ENCODE peak calls at places on chromosomes 3 and 15, in nine cellular contexts. T, D, Q, M, F, O, V, P and W are unnamed samples.

GRCh38 chr3:141346839-141347238 is 21.5 kb upstream of the ZBTB38 start:
- DNase-seq in P (no peak), Q (no peak), O (no peak), V (no peak), M (no peak), F (no peak), D (no peak), T (no peak), W (no peak)

GRCh38 chr3:62667714-62668113 is 207.5 kb downstream of the CADPS start:
- DNase-seq in D (no peak), T (no peak), M (no peak), F (no peak), P (no peak), Q (peak), O (no peak), V (peak), W (no peak)

GRCh38 chr3:191051037-191051436 is 148.0 kb upstream of the OSTN start:
- DNase-seq in M (no peak), D (no peak), Q (no peak), V (peak), F (no peak), P (no peak), T (peak), O (no peak), W (no peak)

GRCh38 chr3:123843668-123844067 is 40.5 kb downstream of the MYLK start:
- DNase-seq in Q (no peak), D (no peak), V (no peak), T (no peak), O (no peak), F (no peak), P (no peak), M (no peak), W (no peak)

GRCh38 chr15:75167588-75168076 is 34.0 kb upstream of the C15orf39 start:
- DNase-seq in M (no peak), D (no peak), P (no peak), F (no peak), V (peak), T (no peak), O (no peak), Q (no peak), W (no peak)

GRCh38 chr3:14418670-14419250 is 16.4 kb downstream of the SLC6A6 start:
- DNase-seq in D (no peak), V (no peak), T (peak), P (peak), M (peak), Q (no peak), F (no peak), O (no peak), W (no peak)

GRCh38 chr3:146682176-146682575 is 77.0 kb upstream of the PLSCR5 start:
- DNase-seq in M (no peak), O (no peak), F (no peak), T (no peak), D (no peak), P (no peak), Q (no peak), V (no peak), W (no peak)

GRCh38 chr3:143307613-143308183 is 188.1 kb downstream of the CHST2 start:
- DNase-seq in F (no peak), V (peak), Q (no peak), O (no peak), T (peak), D (no peak), P (no peak), M (no peak), W (no peak)

GRCh38 chr3:127061641-127062040 is 78.7 kb downstream of the PLXNA1 start:
- DNase-seq in Q (peak), F (no peak), P (no peak), D (no peak), M (peak), O (no peak), T (no peak), V (no peak), W (no peak)

GRCh38 chr3:81602781-81603180 is 158.7 kb downstream of the GBE1 start:
- DNase-seq in V (no peak), F (no peak), Q (no peak), D (no peak), P (no peak), O (no peak), T (no peak), M (no peak), W (no peak)

GRCh38 chr3:113802795-113803455 is 35.7 kb upstream of the GRAMD1C start:
- DNase-seq in T (no peak), V (no peak), O (no peak), F (no peak), P (no peak), D (no peak), Q (no peak), M (no peak), W (no peak)

GRCh38 chr15:63052961-63053698 is 10.6 kb downstream of the TPM1 start:
- DNase-seq in V (peak), Q (no peak), F (peak), O (peak), M (peak), P (peak), D (peak), T (peak), W (no peak)

GRCh38 chr15:74836846-74837245 is 6.1 kb downstream of the ULK3 start:
- DNase-seq in M (no peak), O (no peak), D (no peak), V (no peak), T (no peak), P (no peak), Q (no peak), F (no peak), W (no peak)

GRCh38 chr3:172305552-172305951 is 142.7 kb downstream of the GHSR start:
- DNase-seq in M (peak), Q (no peak), P (peak), F (peak), T (peak), O (no peak), V (peak), D (no peak), W (no peak)

GRCh38 chr3:184633185-184633584 is 71.6 kb downstream of the EPHB3 start:
- DNase-seq in O (no peak), P (no peak), T (no peak), M (no peak), D (no peak), V (no peak), F (no peak), Q (no peak), W (no peak)

GRCh38 chr3:139295040-139295439 is 48.8 kb upstream of the MRPS22 start:
- DNase-seq in V (no peak), P (no peak), Q (no peak), F (no peak), T (no peak), M (no peak), O (no peak), D (no peak), W (no peak)

GRCh38 chr3:156181509-156181908 is 61.1 kb downstream of the KCNAB1 start:
- DNase-seq in T (no peak), F (no peak), M (no peak), P (no peak), Q (no peak), O (no peak), V (peak), D (no peak), W (no peak)

GRCh38 chr15:69730281-69731235 is 277.9 kb downstream of the RPLP1 start:
- DNase-seq in T (no peak), D (no peak), O (no peak), Q (no peak), M (no peak), V (no peak), F (no peak), P (no peak), W (peak)

GRCh38 chr15:91227062-91227461 is 127.0 kb downstream of the SV2B start:
- DNase-seq in F (no peak), V (no peak), O (no peak), T (no peak), M (no peak), D (no peak), P (no peak), Q (no peak), W (no peak)

GRCh38 chr3:168249048-168249538 is 153.4 kb upstream of the GOLIM4 start:
- DNase-seq in T (no peak), F (no peak), Q (no peak), V (no peak), M (no peak), P (no peak), D (no peak), O (no peak), W (no peak)

GRCh38 chr15:32646304-32646703 is 4.8 kb downstream of the SCG5 start:
- DNase-seq in P (no peak), O (no peak), M (no peak), F (no peak), V (no peak), D (no peak), T (no peak), Q (no peak), W (no peak)

GRCh38 chr15:39153058-39153457 is 427.8 kb upstream of the THBS1 start:
- DNase-seq in T (no peak), M (no peak), V (no peak), F (no peak), D (no peak), Q (no peak), P (no peak), O (no peak), W (no peak)

GRCh38 chr15:31393441-31394091 is 66.9 kb downstream of the KLF13 start:
- DNase-seq in D (no peak), P (no peak), V (no peak), O (no peak), F (peak), M (no peak), Q (no peak), T (no peak), W (no peak)

GRCh38 chr15:91769919-91770318 is 83.6 kb upstream of the SLCO3A1 start:
- DNase-seq in T (no peak), M (no peak), Q (no peak), F (no peak), O (no peak), V (no peak), D (no peak), P (no peak), W (no peak)

GRCh38 chr15:47027322-47027946 is 689.9 kb upstream of the SEMA6D start:
- DNase-seq in F (no peak), M (no peak), D (no peak), Q (peak), V (no peak), T (peak), P (no peak), O (no peak), W (no peak)

GRCh38 chr3:80096909-80097308 is 329.1 kb upstream of the ROBO1 start:
- DNase-seq in F (no peak), P (no peak), V (no peak), Q (no peak), T (no peak), D (no peak), O (no peak), M (no peak), W (no peak)

GRCh38 chr3:141278196-141279073 is 46.8 kb downstream of the PXYLP1 start:
- DNase-seq in P (no peak), M (no peak), F (no peak), O (peak), D (no peak), Q (no peak), T (no peak), V (peak), W (no peak)

GRCh38 chr3:5010706-5011554 is 31.7 kb downstream of the BHLHE40 start:
- DNase-seq in T (no peak), V (no peak), M (no peak), D (no peak), P (peak), O (no peak), Q (no peak), F (no peak), W (no peak)

GRCh38 chr3:9916346-9916733 is 558 bp upstream of the IL17RC start:
- DNase-seq in V (no peak), F (no peak), D (no peak), T (no peak), M (peak), O (no peak), Q (no peak), P (no peak), W (peak)

GRCh38 chr3:71226565-71227281 is 356.8 kb downstream of the FOXP1 start:
- DNase-seq in T (no peak), O (no peak), V (no peak), P (peak), D (peak), Q (no peak), M (no peak), F (no peak), W (no peak)

GRCh38 chr3:41101231-41101630 is 98.1 kb upstream of the CTNNB1 start:
- DNase-seq in V (no peak), O (no peak), M (no peak), P (no peak), F (no peak), T (no peak), D (no peak), Q (no peak), W (no peak)

GRCh38 chr3:196273655-196274054 is 13.9 kb downstream of the PCYT1A start:
- DNase-seq in Q (peak), D (no peak), M (no peak), P (no peak), O (no peak), F (no peak), T (no peak), V (no peak), W (no peak)

GRCh38 chr3:197426161-197426566 is 127.8 kb upstream of the DLG1 start:
- DNase-seq in T (peak), D (no peak), V (peak), O (no peak), F (no peak), P (no peak), M (no peak), Q (no peak), W (no peak)

GRCh38 chr3:173284301-173284700 is 113.2 kb upstream of the NLGN1 start:
- DNase-seq in M (no peak), D (no peak), V (no peak), T (no peak), P (no peak), Q (no peak), O (no peak), F (no peak), W (no peak)

GRCh38 chr3:1446531-1446930 is 353.7 kb downstream of the CNTN6 start:
- DNase-seq in O (no peak), P (no peak), V (no peak), M (no peak), T (no peak), Q (no peak), F (no peak), D (no peak), W (no peak)

GRCh38 chr15:97978408-97979130 is 18.1 kb downstream of the ARRDC4 start:
- DNase-seq in T (peak), Q (no peak), M (peak), V (peak), O (no peak), F (no peak), P (no peak), D (no peak), W (no peak)

GRCh38 chr15:48555244-48555804 is 90.2 kb downstream of the FBN1 start:
- DNase-seq in O (no peak), D (no peak), T (peak), F (no peak), Q (no peak), M (no peak), V (no peak), P (no peak), W (no peak)
- TF ChIP-seq CTCF in O (no peak), D (no peak), T (no peak), F (no peak), Q (no peak), M (no peak), V (no peak), P (no peak), W (no peak)

GRCh38 chr3:129314757-129315385 is 36.2 kb downstream of the HMCES start:
- DNase-seq in M (peak), V (peak), T (peak), F (peak), Q (peak), D (peak), O (peak), P (peak), W (peak)
- TF ChIP-seq CTCF in M (no peak), V (no peak), T (peak), F (no peak), Q (peak), D (no peak), O (no peak), P (no peak), W (peak)

DNA sequence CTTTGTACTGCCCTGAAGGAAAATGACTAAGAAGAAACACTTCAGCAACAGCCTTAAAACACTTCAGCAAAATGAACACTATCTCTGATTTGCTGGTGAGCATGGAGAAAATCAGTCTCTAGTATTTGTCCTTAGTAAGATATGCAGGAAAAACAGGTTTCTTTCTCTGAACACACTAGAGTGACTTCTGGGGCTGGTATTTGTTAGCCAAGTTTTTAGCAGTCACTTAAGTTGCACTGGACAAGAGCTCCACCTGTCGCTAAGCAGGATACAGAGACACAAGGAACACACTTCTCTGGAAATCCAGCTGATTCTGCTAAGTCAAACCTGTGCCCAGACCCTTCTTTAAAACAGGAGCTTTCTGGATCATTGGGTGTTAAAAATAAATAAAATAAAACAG is 65.3 kb downstream of the CHAC1 start:
- DNase-seq in F (no peak), P (peak), V (peak), D (no peak), M (peak), T (peak), Q (no peak), O (peak), W (no peak)
- TF ChIP-seq CTCF in F (no peak), P (peak), V (peak), D (peak), M (no peak), T (peak), Q (peak), O (peak), W (no peak)

GRCh38 chr15:40894689-40895308 is 549 bp downstream of the VPS18 start:
- DNase-seq in T (peak), V (peak), M (peak), O (no peak), D (no peak), P (peak), F (no peak), Q (peak), W (peak)
- TF ChIP-seq CTCF in T (peak), V (peak), M (peak), O (peak), D (peak), P (peak), F (no peak), Q (peak), W (no peak)

DNA sequence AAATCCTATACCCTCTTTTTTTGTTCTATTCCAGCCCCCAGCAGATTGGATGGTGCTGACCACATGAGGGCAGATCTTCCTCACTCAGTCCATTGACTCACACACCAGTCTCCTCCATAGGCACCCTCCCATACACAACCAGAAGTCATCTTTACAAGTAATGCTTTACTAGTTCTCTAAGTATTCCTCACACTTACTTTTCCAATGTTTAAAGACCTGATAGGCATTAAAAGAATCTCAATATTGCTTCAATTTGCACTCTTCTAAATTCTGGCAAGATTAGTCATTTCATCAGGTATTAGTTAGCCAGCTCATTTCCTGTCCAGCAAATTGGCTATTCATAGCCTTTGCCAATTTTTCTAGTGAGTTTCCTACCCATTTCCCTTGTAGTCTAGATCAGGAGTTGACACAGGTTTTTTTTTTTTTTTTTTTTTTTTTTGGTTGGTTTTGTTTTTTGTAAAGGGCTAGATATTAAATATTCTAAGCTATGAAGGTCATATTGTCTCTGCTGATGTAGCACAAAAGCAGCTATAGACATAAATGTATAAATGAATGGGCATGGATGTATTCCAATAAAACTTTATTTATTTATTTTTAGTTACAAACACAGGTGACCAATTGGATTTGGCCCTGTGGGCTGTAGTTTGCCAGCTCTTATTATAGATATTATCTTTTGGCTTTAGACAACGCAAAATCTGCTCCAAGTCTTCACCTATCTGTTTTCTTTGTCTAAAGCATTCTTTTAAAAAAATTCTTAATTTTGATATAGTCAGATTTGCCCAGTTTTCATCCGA is 76.1 kb downstream of the ABHD5 start:
- DNase-seq in F (no peak), Q (no peak), V (peak), P (no peak), O (no peak), M (no peak), T (no peak), D (no peak), W (no peak)
- TF ChIP-seq CTCF in F (no peak), Q (no peak), V (peak), P (no peak), O (no peak), M (no peak), T (no peak), D (no peak), W (no peak)

DNA sequence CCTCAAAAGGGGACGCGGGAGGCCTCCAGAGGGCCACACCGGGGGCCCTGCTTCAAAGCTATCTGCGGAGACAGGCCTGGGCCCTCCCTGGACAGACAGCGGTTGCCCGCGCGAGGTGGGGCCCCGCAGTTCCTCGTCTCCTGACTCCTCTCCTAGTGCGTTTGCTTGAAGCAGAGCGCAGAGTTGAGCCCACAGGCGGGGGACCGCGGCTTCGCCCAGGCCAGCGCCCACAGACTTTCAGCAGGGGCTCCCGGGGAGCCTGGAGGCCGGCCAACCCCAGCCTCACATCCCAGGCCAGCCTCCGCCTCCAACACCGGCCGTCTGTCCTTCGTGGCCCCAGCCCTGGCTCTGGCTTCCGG is 540 bp upstream of the ADAMTS7 start:
- DNase-seq in T (no peak), M (no peak), F (no peak), P (no peak), V (no peak), D (no peak), Q (no peak), O (no peak), W (no peak)
- TF ChIP-seq CTCF in T (no peak), M (no peak), F (no peak), P (no peak), V (no peak), D (no peak), Q (no peak), O (no peak), W (no peak)

DNA sequence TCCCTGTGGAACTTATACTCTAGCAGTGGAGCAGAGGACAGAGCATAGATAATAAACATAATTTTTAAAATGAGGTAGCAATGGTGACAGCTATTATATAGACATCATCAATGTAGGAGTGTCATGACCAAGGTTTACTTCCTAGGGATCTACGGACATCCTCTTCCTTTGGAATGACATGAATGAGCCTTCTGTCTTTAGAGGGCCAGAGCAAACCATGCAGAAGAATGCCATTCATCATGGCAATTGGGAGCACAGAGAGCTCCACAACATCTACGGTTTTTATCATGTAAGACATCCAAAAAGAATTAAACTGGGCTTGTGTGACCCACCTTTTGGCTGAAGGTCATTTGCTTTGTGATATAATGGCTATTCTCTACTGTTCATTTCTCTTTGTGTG is 30.1 kb upstream of the CAPN3 start:
- DNase-seq in V (no peak), Q (no peak), M (no peak), D (no peak), P (no peak), F (no peak), O (no peak), T (no peak), W (no peak)
- TF ChIP-seq CTCF in V (no peak), Q (no peak), M (no peak), D (no peak), P (no peak), F (no peak), O (no peak), T (no peak), W (no peak)

GRCh38 chr3:57464011-57464410 is 80.1 kb downstream of the DNAH12 start:
- DNase-seq in D (no peak), V (no peak), F (no peak), Q (no peak), T (no peak), P (no peak), M (no peak), O (no peak), W (no peak)

DNA sequence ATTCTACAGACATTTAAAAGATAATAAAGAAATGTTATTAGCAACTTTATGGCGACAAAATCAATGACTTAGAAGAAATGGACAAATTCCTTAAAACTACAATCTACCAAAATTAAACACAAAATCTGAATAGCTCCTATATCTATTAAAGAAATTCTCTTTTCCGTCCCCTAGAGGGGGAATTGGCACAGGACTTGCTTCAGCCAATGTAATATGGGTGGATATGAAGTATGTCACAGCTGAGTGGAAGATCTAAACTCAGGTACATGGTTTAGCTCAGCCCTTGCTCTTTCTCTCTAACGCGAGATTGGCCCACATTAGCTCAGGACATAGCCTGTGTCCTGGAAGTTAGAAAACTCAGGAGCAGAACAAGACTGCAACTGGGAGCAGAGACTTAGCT is 79.3 kb downstream of the DNAH12 start:
- DNase-seq in F (no peak), O (no peak), T (no peak), M (no peak), P (no peak), V (peak), Q (no peak), D (no peak), W (no peak)
- TF ChIP-seq CTCF in F (no peak), O (no peak), T (peak), M (no peak), P (no peak), V (no peak), Q (peak), D (no peak), W (no peak)